ENCODE peak calls at places on chromosomes 7 and 10, in nine cellular contexts. One of them, this sample, is unnamed.

GRCh38 chr7:121138262-121138933 is 149.9 kb downstream of the CPED1 start:
- DNase-seq in CD4-positive, alpha-beta T cell: no peak
- DNase-seq in transverse colon: peak
- DNase-seq in H1: no peak
- DNase-seq in HepG2: no peak
- DNase-seq in esophagus muscularis mucosa: no peak
- DNase-seq in stomach: no peak
- DNase-seq in heart left ventricle: no peak
- DNase-seq in gastrocnemius medialis: no peak
- DNase-seq in this sample: no peak

GRCh38 chr7:99693427-99694200 is 13.8 kb upstream of the CYP3A5 start:
- DNase-seq in CD4-positive, alpha-beta T cell: no peak
- DNase-seq in transverse colon: peak
- DNase-seq in H1: no peak
- DNase-seq in HepG2: peak
- DNase-seq in esophagus muscularis mucosa: no peak
- DNase-seq in stomach: peak
- DNase-seq in heart left ventricle: no peak
- DNase-seq in gastrocnemius medialis: no peak
- DNase-seq in this sample: no peak

GRCh38 chr10:88991161-88991899 is 732 bp downstream of the FAS start:
- DNase-seq in CD4-positive, alpha-beta T cell: peak
- DNase-seq in transverse colon: peak
- DNase-seq in H1: no peak
- DNase-seq in HepG2: peak
- DNase-seq in esophagus muscularis mucosa: no peak
- DNase-seq in stomach: peak
- DNase-seq in heart left ventricle: peak
- DNase-seq in gastrocnemius medialis: peak
- DNase-seq in this sample: peak

GRCh38 chr7:140623995-140624902 is 16.4 kb downstream of the DENND2A start:
- DNase-seq in CD4-positive, alpha-beta T cell: no peak
- DNase-seq in transverse colon: no peak
- DNase-seq in H1: no peak
- DNase-seq in HepG2: no peak
- DNase-seq in esophagus muscularis mucosa: no peak
- DNase-seq in stomach: no peak
- DNase-seq in heart left ventricle: peak
- DNase-seq in gastrocnemius medialis: no peak
- DNase-seq in this sample: no peak

GRCh38 chr7:135717686-135718085 is 10.3 kb downstream of the SLC13A4 start:
- DNase-seq in CD4-positive, alpha-beta T cell: no peak
- DNase-seq in transverse colon: no peak
- DNase-seq in H1: no peak
- DNase-seq in HepG2: no peak
- DNase-seq in esophagus muscularis mucosa: no peak
- DNase-seq in stomach: no peak
- DNase-seq in heart left ventricle: no peak
- DNase-seq in gastrocnemius medialis: no peak
- DNase-seq in this sample: no peak

GRCh38 chr10:113978802-113979201 is 64.9 kb upstream of the ADRB1 start:
- DNase-seq in CD4-positive, alpha-beta T cell: no peak
- DNase-seq in transverse colon: no peak
- DNase-seq in H1: no peak
- DNase-seq in HepG2: no peak
- DNase-seq in esophagus muscularis mucosa: no peak
- DNase-seq in stomach: no peak
- DNase-seq in heart left ventricle: peak
- DNase-seq in gastrocnemius medialis: no peak
- DNase-seq in this sample: no peak

GRCh38 chr10:30368065-30368718 is 19.1 kb upstream of the MTPAP start:
- DNase-seq in CD4-positive, alpha-beta T cell: no peak
- DNase-seq in transverse colon: no peak
- DNase-seq in H1: no peak
- DNase-seq in HepG2: no peak
- DNase-seq in esophagus muscularis mucosa: peak
- DNase-seq in stomach: no peak
- DNase-seq in heart left ventricle: peak
- DNase-seq in gastrocnemius medialis: no peak
- DNase-seq in this sample: no peak

GRCh38 chr10:30233186-30233958 is 115.7 kb downstream of the MTPAP start:
- DNase-seq in CD4-positive, alpha-beta T cell: no peak
- DNase-seq in transverse colon: no peak
- DNase-seq in H1: no peak
- DNase-seq in HepG2: no peak
- DNase-seq in esophagus muscularis mucosa: no peak
- DNase-seq in stomach: no peak
- DNase-seq in heart left ventricle: no peak
- DNase-seq in gastrocnemius medialis: no peak
- DNase-seq in this sample: no peak

GRCh38 chr7:88153378-88153777 is 66.5 kb downstream of the SRI start:
- DNase-seq in CD4-positive, alpha-beta T cell: no peak
- DNase-seq in transverse colon: no peak
- DNase-seq in H1: no peak
- DNase-seq in HepG2: no peak
- DNase-seq in esophagus muscularis mucosa: no peak
- DNase-seq in stomach: no peak
- DNase-seq in heart left ventricle: no peak
- DNase-seq in gastrocnemius medialis: no peak
- DNase-seq in this sample: no peak

GRCh38 chr7:43761382-43761781 is 2.9 kb downstream of the BLVRA start:
- DNase-seq in CD4-positive, alpha-beta T cell: no peak
- DNase-seq in transverse colon: no peak
- DNase-seq in H1: no peak
- DNase-seq in HepG2: no peak
- DNase-seq in esophagus muscularis mucosa: no peak
- DNase-seq in stomach: no peak
- DNase-seq in heart left ventricle: no peak
- DNase-seq in gastrocnemius medialis: no peak
- DNase-seq in this sample: no peak

GRCh38 chr7:2639994-2640830 is 8.4 kb downstream of the TTYH3 start:
- DNase-seq in CD4-positive, alpha-beta T cell: no peak
- DNase-seq in transverse colon: no peak
- DNase-seq in H1: no peak
- DNase-seq in HepG2: no peak
- DNase-seq in esophagus muscularis mucosa: no peak
- DNase-seq in stomach: peak
- DNase-seq in heart left ventricle: no peak
- DNase-seq in gastrocnemius medialis: no peak
- DNase-seq in this sample: no peak

GRCh38 chr10:131775444-131775832 is 125.4 kb upstream of the PPP2R2D start:
- DNase-seq in CD4-positive, alpha-beta T cell: no peak
- DNase-seq in transverse colon: no peak
- DNase-seq in H1: no peak
- DNase-seq in HepG2: no peak
- DNase-seq in esophagus muscularis mucosa: no peak
- DNase-seq in stomach: peak
- DNase-seq in heart left ventricle: no peak
- DNase-seq in gastrocnemius medialis: no peak
- DNase-seq in this sample: no peak

GRCh38 chr10:43229208-43230061 is 37.4 kb downstream of the RASGEF1A start:
- DNase-seq in CD4-positive, alpha-beta T cell: no peak
- DNase-seq in transverse colon: peak
- DNase-seq in H1: no peak
- DNase-seq in HepG2: no peak
- DNase-seq in esophagus muscularis mucosa: no peak
- DNase-seq in stomach: no peak
- DNase-seq in heart left ventricle: peak
- DNase-seq in gastrocnemius medialis: peak
- DNase-seq in this sample: no peak

GRCh38 chr7:80263321-80263720 is 128.7 kb downstream of the GNAI1 start:
- DNase-seq in CD4-positive, alpha-beta T cell: no peak
- DNase-seq in transverse colon: no peak
- DNase-seq in H1: no peak
- DNase-seq in HepG2: no peak
- DNase-seq in esophagus muscularis mucosa: no peak
- DNase-seq in stomach: no peak
- DNase-seq in heart left ventricle: no peak
- DNase-seq in gastrocnemius medialis: no peak
- DNase-seq in this sample: no peak

GRCh38 chr10:13271552-13272163 is 28.2 kb downstream of the PHYH start:
- DNase-seq in CD4-positive, alpha-beta T cell: peak
- DNase-seq in transverse colon: peak
- DNase-seq in H1: peak
- DNase-seq in HepG2: peak
- DNase-seq in esophagus muscularis mucosa: no peak
- DNase-seq in stomach: peak
- DNase-seq in heart left ventricle: peak
- DNase-seq in gastrocnemius medialis: peak
- DNase-seq in this sample: no peak

GRCh38 chr7:1505731-1506550 is 1.8 kb upstream of the INTS1 start:
- DNase-seq in CD4-positive, alpha-beta T cell: no peak
- DNase-seq in transverse colon: no peak
- DNase-seq in H1: no peak
- DNase-seq in HepG2: no peak
- DNase-seq in esophagus muscularis mucosa: no peak
- DNase-seq in stomach: no peak
- DNase-seq in heart left ventricle: no peak
- DNase-seq in gastrocnemius medialis: no peak
- DNase-seq in this sample: no peak

GRCh38 chr7:151367304-151367703 is 25.7 kb downstream of the NUB1 start:
- DNase-seq in CD4-positive, alpha-beta T cell: no peak
- DNase-seq in transverse colon: no peak
- DNase-seq in H1: no peak
- DNase-seq in HepG2: no peak
- DNase-seq in esophagus muscularis mucosa: no peak
- DNase-seq in stomach: no peak
- DNase-seq in heart left ventricle: no peak
- DNase-seq in gastrocnemius medialis: no peak
- DNase-seq in this sample: no peak

GRCh38 chr7:94529516-94529915 is 19.9 kb downstream of the CASD1 start:
- DNase-seq in CD4-positive, alpha-beta T cell: no peak
- DNase-seq in transverse colon: no peak
- DNase-seq in H1: no peak
- DNase-seq in HepG2: no peak
- DNase-seq in esophagus muscularis mucosa: no peak
- DNase-seq in stomach: no peak
- DNase-seq in heart left ventricle: no peak
- DNase-seq in gastrocnemius medialis: no peak
- DNase-seq in this sample: no peak

GRCh38 chr10:75400163-75400768 is 1.3 kb downstream of the ZNF503 start:
- DNase-seq in CD4-positive, alpha-beta T cell: no peak
- DNase-seq in transverse colon: no peak
- DNase-seq in H1: no peak
- DNase-seq in HepG2: no peak
- DNase-seq in esophagus muscularis mucosa: no peak
- DNase-seq in stomach: no peak
- DNase-seq in heart left ventricle: no peak
- DNase-seq in gastrocnemius medialis: no peak
- DNase-seq in this sample: no peak

GRCh38 chr10:89235073-89235798 is 16.3 kb downstream of the LIPA start:
- DNase-seq in CD4-positive, alpha-beta T cell: no peak
- DNase-seq in transverse colon: peak
- DNase-seq in H1: no peak
- DNase-seq in HepG2: no peak
- DNase-seq in esophagus muscularis mucosa: no peak
- DNase-seq in stomach: no peak
- DNase-seq in heart left ventricle: peak
- DNase-seq in gastrocnemius medialis: peak
- DNase-seq in this sample: peak

GRCh38 chr10:43160919-43161251 is 22.6 kb downstream of the CSGALNACT2 start:
- DNase-seq in CD4-positive, alpha-beta T cell: no peak
- DNase-seq in transverse colon: no peak
- DNase-seq in H1: no peak
- DNase-seq in HepG2: no peak
- DNase-seq in esophagus muscularis mucosa: no peak
- DNase-seq in stomach: no peak
- DNase-seq in heart left ventricle: no peak
- DNase-seq in gastrocnemius medialis: no peak
- DNase-seq in this sample: no peak

GRCh38 chr7:74464931-74465906 is 11.5 kb downstream of the GTF2IRD1 start:
- DNase-seq in CD4-positive, alpha-beta T cell: no peak
- DNase-seq in transverse colon: peak
- DNase-seq in H1: no peak
- DNase-seq in HepG2: no peak
- DNase-seq in esophagus muscularis mucosa: no peak
- DNase-seq in stomach: peak
- DNase-seq in heart left ventricle: no peak
- DNase-seq in gastrocnemius medialis: no peak
- DNase-seq in this sample: no peak

GRCh38 chr10:77661100-77661499 is 23.5 kb upstream of the KCNMA1 start:
- DNase-seq in CD4-positive, alpha-beta T cell: no peak
- DNase-seq in transverse colon: no peak
- DNase-seq in H1: no peak
- DNase-seq in HepG2: no peak
- DNase-seq in esophagus muscularis mucosa: no peak
- DNase-seq in stomach: no peak
- DNase-seq in heart left ventricle: no peak
- DNase-seq in gastrocnemius medialis: no peak
- DNase-seq in this sample: no peak
- TF ChIP-seq CTCF in CD4-positive, alpha-beta T cell: no peak
- TF ChIP-seq CTCF in transverse colon: no peak
- TF ChIP-seq CTCF in H1: peak
- TF ChIP-seq CTCF in HepG2: no peak
- TF ChIP-seq CTCF in esophagus muscularis mucosa: no peak
- TF ChIP-seq CTCF in stomach: no peak
- TF ChIP-seq CTCF in heart left ventricle: no peak
- TF ChIP-seq CTCF in gastrocnemius medialis: no peak
- TF ChIP-seq CTCF in this sample: no peak

GRCh38 chr7:158784270-158784669 is 45.0 kb downstream of the ESYT2 start:
- DNase-seq in CD4-positive, alpha-beta T cell: no peak
- DNase-seq in transverse colon: no peak
- DNase-seq in H1: no peak
- DNase-seq in HepG2: no peak
- DNase-seq in esophagus muscularis mucosa: no peak
- DNase-seq in stomach: no peak
- DNase-seq in heart left ventricle: no peak
- DNase-seq in gastrocnemius medialis: no peak
- DNase-seq in this sample: no peak
- H3K27ac ChIP-seq in CD4-positive, alpha-beta T cell: no peak
- H3K27ac ChIP-seq in transverse colon: peak
- H3K27ac ChIP-seq in H1: no peak
- H3K27ac ChIP-seq in HepG2: no peak
- H3K27ac ChIP-seq in esophagus muscularis mucosa: peak
- H3K27ac ChIP-seq in stomach: peak
- H3K27ac ChIP-seq in heart left ventricle: peak
- H3K27ac ChIP-seq in gastrocnemius medialis: peak
- H3K27ac ChIP-seq in this sample: no peak

GRCh38 chr7:158672975-158673374 is 31.6 kb downstream of the NCAPG2 start:
- DNase-seq in CD4-positive, alpha-beta T cell: no peak
- DNase-seq in transverse colon: no peak
- DNase-seq in H1: no peak
- DNase-seq in HepG2: no peak
- DNase-seq in esophagus muscularis mucosa: no peak
- DNase-seq in stomach: no peak
- DNase-seq in heart left ventricle: no peak
- DNase-seq in gastrocnemius medialis: no peak
- DNase-seq in this sample: no peak
- TF ChIP-seq CTCF in CD4-positive, alpha-beta T cell: no peak
- TF ChIP-seq CTCF in transverse colon: no peak
- TF ChIP-seq CTCF in H1: no peak
- TF ChIP-seq CTCF in HepG2: no peak
- TF ChIP-seq CTCF in esophagus muscularis mucosa: no peak
- TF ChIP-seq CTCF in stomach: no peak
- TF ChIP-seq CTCF in heart left ventricle: no peak
- TF ChIP-seq CTCF in gastrocnemius medialis: no peak
- TF ChIP-seq CTCF in this sample: no peak

DNA sequence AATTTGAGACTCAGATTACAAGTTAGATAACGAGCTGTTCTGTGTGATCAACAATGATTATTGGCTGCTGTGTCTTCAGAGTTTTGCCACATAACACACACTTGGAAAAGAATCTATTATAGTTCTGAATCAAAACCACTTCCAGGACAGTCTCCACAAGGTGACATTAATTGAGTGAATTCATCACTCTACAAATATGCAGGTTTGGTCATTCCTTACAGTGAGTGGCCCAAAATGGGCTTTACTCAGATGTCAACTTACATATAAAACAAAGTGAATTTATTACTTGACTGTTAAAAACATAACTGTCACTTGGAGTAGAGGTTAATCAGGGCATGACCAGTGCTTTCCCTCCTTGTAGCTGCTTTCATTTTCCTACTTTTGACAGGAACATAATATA is 984.3 kb downstream of the REEP3 start:
- DNase-seq in CD4-positive, alpha-beta T cell: no peak
- DNase-seq in transverse colon: no peak
- DNase-seq in H1: no peak
- DNase-seq in HepG2: no peak
- DNase-seq in esophagus muscularis mucosa: no peak
- DNase-seq in stomach: no peak
- DNase-seq in heart left ventricle: no peak
- DNase-seq in gastrocnemius medialis: no peak
- DNase-seq in this sample: no peak
- H3K27ac ChIP-seq in CD4-positive, alpha-beta T cell: no peak
- H3K27ac ChIP-seq in transverse colon: no peak
- H3K27ac ChIP-seq in H1: no peak
- H3K27ac ChIP-seq in HepG2: no peak
- H3K27ac ChIP-seq in esophagus muscularis mucosa: no peak
- H3K27ac ChIP-seq in stomach: no peak
- H3K27ac ChIP-seq in heart left ventricle: no peak
- H3K27ac ChIP-seq in gastrocnemius medialis: no peak
- H3K27ac ChIP-seq in this sample: no peak